ENCODE peak calls at places on chromosomes 16 and 17, in nine cellular contexts. U, G, H, F, Q, E, I, Z and K are unnamed samples. For H3K79me2, the result is how much of the 10 kb centered on the place peaks cover.

GRCh38 chr17:40371261-40371929 is 6.9 kb upstream of the GJD3 start:
- DNase-seq in U (no peak), I (no peak), H (peak), Q (no peak), G (no peak), F (peak), E (no peak), Z (no peak), K (peak)

GRCh38 chr17:50763716-50764450 is 3.4 kb downstream of the ANKRD40CL start:
- DNase-seq in H (no peak), F (no peak), Q (peak), U (no peak), G (peak), I (no peak), E (no peak), Z (no peak), K (no peak)

GRCh38 chr17:81918762-81919545 is 978 bp upstream of the SIRT7 start:
- DNase-seq in H (no peak), U (no peak), I (no peak), E (no peak), G (peak), Z (no peak), F (no peak), Q (peak), K (no peak)

GRCh38 chr16:86963600-86964575 is 353.3 kb downstream of the C16orf95 start:
- DNase-seq in F (no peak), G (no peak), Z (no peak), Q (no peak), I (no peak), H (no peak), U (no peak), E (no peak), K (no peak)

GRCh38 chr17:59666235-59666634 is 41.0 kb downstream of the PTRH2 start:
- DNase-seq in I (no peak), F (no peak), U (peak), G (peak), Q (no peak), Z (no peak), H (no peak), E (no peak), K (no peak)

GRCh38 chr17:5291683-5292082 is 9.6 kb downstream of the RABEP1 start:
- DNase-seq in Q (no peak), H (no peak), Z (no peak), E (no peak), I (no peak), U (no peak), G (no peak), F (no peak), K (no peak)

GRCh38 chr16:67198238-67198734 is 645 bp upstream of the ELMO3 start:
- DNase-seq in I (peak), E (peak), F (no peak), H (peak), Q (peak), Z (no peak), U (no peak), G (peak), K (peak)

GRCh38 chr17:79623786-79624657 is 13.2 kb upstream of the RBFOX3 start:
- DNase-seq in G (no peak), Z (no peak), H (no peak), F (no peak), E (no peak), Q (no peak), I (no peak), U (no peak), K (peak)

GRCh38 chr17:71633391-71633849 is 487.4 kb upstream of the SOX9 start:
- DNase-seq in Z (no peak), H (no peak), Q (peak), U (peak), I (peak), F (no peak), G (peak), E (no peak), K (no peak)

GRCh38 chr16:77967054-77968035 is 55.0 kb upstream of the CLEC3A start:
- DNase-seq in Z (no peak), I (no peak), H (peak), G (no peak), U (no peak), Q (no peak), E (peak), F (no peak), K (peak)

GRCh38 chr17:48385303-48385702 is 44.7 kb downstream of the SKAP1 start:
- DNase-seq in U (no peak), E (no peak), I (no peak), Q (no peak), F (no peak), G (no peak), H (no peak), Z (no peak), K (no peak)

GRCh38 chr16:68376590-68376989 is 65.8 kb downstream of the PRMT7 start:
- DNase-seq in E (no peak), H (no peak), F (no peak), Q (no peak), Z (no peak), I (no peak), G (no peak), U (no peak), K (no peak)

GRCh38 chr16:72999541-73000019 is 48.3 kb downstream of the ZFHX3 start:
- DNase-seq in G (no peak), I (no peak), Z (no peak), H (no peak), Q (no peak), F (no peak), U (no peak), E (no peak), K (no peak)

GRCh38 chr16:50603206-50604064 is 55.2 kb downstream of the NKD1 start:
- DNase-seq in H (no peak), E (no peak), U (peak), Q (no peak), F (no peak), I (no peak), Z (no peak), G (no peak), K (no peak)

GRCh38 chr16:89371968-89372634 is 118.3 kb downstream of the ANKRD11 start:
- DNase-seq in Q (no peak), Z (no peak), U (peak), G (no peak), I (no peak), E (no peak), F (no peak), H (no peak), K (no peak)

GRCh38 chr17:58413684-58414083 is 3.6 kb downstream of the RNF43 start:
- DNase-seq in H (no peak), G (no peak), Z (no peak), Q (no peak), F (no peak), U (no peak), I (no peak), E (no peak), K (no peak)
- H3K4me2 ChIP-seq in H (no peak), G (peak), Z (no peak), Q (no peak), F (peak), U (no peak), I (peak), E (no peak), K (no peak)

GRCh38 chr17:31512796-31513195 is 121.3 kb downstream of the RAB11FIP4 start:
- DNase-seq in F (no peak), H (no peak), I (no peak), U (no peak), G (no peak), Z (no peak), Q (no peak), E (no peak), K (no peak)
- H3K27ac ChIP-seq in F (no peak), H (no peak), I (no peak), U (no peak), G (no peak), Z (no peak), Q (no peak), E (no peak), K (no peak)

DNA sequence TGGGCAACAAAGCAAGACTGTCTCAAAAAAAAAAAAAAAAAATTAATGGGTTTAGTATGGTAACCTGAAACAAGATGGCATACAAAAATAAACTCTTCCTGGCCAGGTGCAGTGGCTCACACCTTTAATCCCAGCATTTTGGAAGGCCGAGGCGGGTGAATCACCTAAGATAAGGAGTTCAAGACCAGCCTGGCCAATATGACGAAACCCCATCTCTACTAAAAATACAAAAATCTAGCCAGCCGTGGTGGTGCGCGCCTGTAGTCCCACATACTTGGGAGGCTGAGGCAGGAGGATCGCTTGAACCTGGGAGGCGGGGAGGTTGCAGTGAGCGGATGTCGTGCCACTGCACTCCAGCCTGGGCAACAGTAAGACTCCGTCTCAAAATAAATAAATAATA is 55.7 kb downstream of the PAFAH1B1 start:
- DNase-seq in U (no peak), F (no peak), Q (no peak), G (no peak), I (no peak), E (no peak), H (no peak), Z (no peak), K (no peak)
- H3K79me2 ChIP-seq in U (half or more), F (under half), Q (half or more), G (under half), I (half or more), E (half or more), H (half or more), Z (under half), K (under half)

GRCh38 chr17:32523827-32524552 is 37.2 kb downstream of the CDK5R1 start:
- DNase-seq in G (no peak), Z (peak), Q (no peak), F (no peak), H (no peak), E (no peak), U (no peak), I (no peak), K (no peak)

GRCh38 chr17:32520737-32521399 is 34.1 kb downstream of the CDK5R1 start:
- DNase-seq in G (no peak), Q (no peak), H (peak), F (no peak), E (no peak), Z (no peak), I (no peak), U (no peak), K (no peak)

GRCh38 chr17:32519769-32520701 is 33.2 kb downstream of the CDK5R1 start:
- DNase-seq in Q (no peak), H (peak), E (peak), F (no peak), G (no peak), I (no peak), U (peak), Z (peak), K (peak)

GRCh38 chr17:32525116-32525515 is 38.3 kb downstream of the CDK5R1 start:
- DNase-seq in U (peak), H (no peak), E (no peak), I (no peak), Z (no peak), G (no peak), Q (no peak), F (no peak), K (no peak)

DNA sequence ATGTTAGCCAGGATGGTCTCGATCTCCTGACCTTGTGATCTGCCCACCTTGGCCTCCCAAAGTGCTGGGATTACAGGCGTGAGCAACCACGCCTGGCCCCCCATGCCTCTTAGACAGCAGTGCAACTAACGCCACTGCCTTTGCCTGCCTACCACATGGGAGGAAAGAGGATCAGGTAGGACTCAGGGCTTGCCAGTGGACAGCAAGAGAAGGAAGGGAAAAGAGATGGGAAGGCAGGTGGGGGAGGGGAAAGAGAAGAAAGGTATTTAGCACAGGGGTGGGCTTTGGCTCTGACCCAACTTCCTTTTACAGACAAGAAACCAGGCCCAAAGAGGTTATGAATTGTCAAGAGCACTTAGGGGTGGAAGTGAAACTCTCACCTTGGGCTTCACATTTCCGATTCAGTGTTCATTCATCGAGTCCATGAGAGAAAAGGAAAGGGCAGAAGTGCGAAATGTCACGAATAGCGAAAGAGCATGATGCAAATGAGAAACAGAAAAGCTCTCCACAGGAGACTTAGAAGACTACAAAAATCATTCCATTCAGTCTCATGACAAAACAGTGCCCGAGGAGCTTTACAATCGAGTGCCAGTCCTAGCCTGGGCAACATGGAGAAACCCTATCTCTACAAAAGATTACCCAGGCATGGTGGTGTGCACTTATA is 36.4 kb downstream of the CDK5R1 start:
- DNase-seq in U (no peak), I (no peak), E (no peak), F (no peak), H (peak), G (no peak), Z (peak), Q (no peak), K (no peak)
- H3K4me2 ChIP-seq in U (no peak), I (no peak), E (no peak), F (no peak), H (peak), G (no peak), Z (peak), Q (no peak), K (no peak)

GRCh38 chr17:68295086-68295485 is 3.8 kb downstream of the ARSG start:
- DNase-seq in Z (no peak), F (no peak), E (no peak), U (no peak), Q (no peak), G (no peak), H (no peak), I (no peak), K (no peak)

GRCh38 chr17:68297168-68297567 is 5.9 kb downstream of the ARSG start:
- DNase-seq in H (no peak), I (no peak), Q (no peak), F (no peak), E (no peak), G (no peak), U (no peak), Z (no peak), K (no peak)

GRCh38 chr17:68294617-68295016 is 3.3 kb downstream of the ARSG start:
- DNase-seq in H (no peak), Z (no peak), G (no peak), U (no peak), Q (no peak), E (no peak), I (no peak), F (no peak), K (no peak)

GRCh38 chr17:68298601-68299000 is 7.3 kb downstream of the ARSG start:
- DNase-seq in H (no peak), G (no peak), I (no peak), E (no peak), Q (no peak), U (no peak), Z (no peak), F (no peak), K (no peak)

DNA sequence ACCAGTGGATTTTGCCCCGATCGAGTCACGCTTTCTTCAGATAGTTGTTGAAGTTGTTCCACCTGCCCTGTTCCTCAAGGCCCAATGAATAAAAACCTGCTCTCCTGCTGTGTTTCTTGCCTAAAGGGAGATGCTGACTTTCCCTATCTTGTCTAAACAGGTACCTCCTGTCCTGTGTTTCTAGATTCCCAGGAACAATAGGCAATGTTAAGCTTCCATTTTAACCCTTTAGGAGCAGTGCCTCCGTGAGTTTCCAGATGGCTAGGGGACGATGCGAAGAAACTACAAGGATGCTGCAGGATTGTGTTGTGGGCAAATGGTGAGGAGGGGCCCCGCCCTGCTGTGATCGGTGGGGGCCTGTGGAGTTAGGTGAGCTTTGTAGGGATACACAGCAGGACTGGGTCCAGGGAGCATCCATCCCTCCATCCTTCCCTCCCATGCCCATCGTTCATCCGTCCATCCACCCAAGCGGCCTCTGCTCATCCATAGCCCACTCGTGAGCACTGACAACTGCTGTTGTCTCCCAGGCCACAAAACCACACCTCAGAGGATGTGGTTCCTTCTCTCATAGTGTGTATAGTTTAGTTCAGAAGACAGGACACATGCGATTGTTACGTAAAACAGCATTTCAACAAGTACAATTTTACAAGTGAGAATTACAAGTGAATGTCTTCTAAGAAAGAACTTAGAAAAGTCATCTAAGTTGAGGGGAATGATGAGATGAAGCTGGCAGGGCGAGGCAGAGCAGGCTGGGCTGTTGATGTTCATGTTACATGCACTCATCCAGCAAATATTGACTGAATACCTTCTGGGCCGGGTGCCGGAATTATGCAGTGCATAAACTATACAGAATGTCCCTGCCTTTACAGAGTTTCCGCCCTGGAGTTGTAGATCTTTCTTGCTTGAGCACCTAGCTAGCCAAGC is 5.2 kb downstream of the ARSG start:
- DNase-seq in H (peak), I (no peak), Q (no peak), Z (no peak), U (no peak), E (no peak), F (no peak), G (no peak), K (no peak)
- H3K27ac ChIP-seq in H (no peak), I (no peak), Q (no peak), Z (no peak), U (no peak), E (no peak), F (no peak), G (no peak), K (no peak)

DNA sequence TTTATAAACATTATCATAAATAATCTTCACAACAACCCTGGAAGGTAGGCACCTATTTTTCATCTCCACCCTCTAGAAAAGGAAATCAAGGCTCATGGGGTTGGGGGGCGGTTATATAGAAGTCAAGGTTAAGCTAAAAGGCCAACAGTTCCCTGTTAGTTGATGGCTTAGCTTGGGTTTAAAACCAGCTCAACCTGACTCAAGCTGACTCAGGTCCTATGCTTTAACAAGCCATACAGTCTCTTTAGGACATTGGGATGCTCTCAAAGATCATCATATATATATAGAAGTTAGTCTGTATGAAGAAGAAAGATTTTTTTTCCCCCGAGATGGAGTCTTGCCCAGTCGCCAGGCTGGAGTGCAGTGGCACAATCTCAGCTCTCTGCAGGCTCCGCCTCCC is 44.8 kb upstream of the MED13 start:
- DNase-seq in G (peak), U (no peak), Z (no peak), E (no peak), H (no peak), Q (no peak), I (no peak), F (no peak), K (no peak)
- H3K79me2 ChIP-seq in G (under half), U (under half), Z (under half), E (under half), H (under half), Q (under half), I (under half), F (under half), K (under half)

GRCh38 chr16:56953006-56953405 is 8.7 kb upstream of the CETP start:
- DNase-seq in U (no peak), Z (no peak), G (no peak), H (no peak), I (no peak), Q (no peak), E (no peak), F (no peak), K (no peak)
- H3K4me2 ChIP-seq in U (no peak), Z (no peak), G (no peak), H (no peak), I (no peak), Q (no peak), E (no peak), F (no peak), K (no peak)

DNA sequence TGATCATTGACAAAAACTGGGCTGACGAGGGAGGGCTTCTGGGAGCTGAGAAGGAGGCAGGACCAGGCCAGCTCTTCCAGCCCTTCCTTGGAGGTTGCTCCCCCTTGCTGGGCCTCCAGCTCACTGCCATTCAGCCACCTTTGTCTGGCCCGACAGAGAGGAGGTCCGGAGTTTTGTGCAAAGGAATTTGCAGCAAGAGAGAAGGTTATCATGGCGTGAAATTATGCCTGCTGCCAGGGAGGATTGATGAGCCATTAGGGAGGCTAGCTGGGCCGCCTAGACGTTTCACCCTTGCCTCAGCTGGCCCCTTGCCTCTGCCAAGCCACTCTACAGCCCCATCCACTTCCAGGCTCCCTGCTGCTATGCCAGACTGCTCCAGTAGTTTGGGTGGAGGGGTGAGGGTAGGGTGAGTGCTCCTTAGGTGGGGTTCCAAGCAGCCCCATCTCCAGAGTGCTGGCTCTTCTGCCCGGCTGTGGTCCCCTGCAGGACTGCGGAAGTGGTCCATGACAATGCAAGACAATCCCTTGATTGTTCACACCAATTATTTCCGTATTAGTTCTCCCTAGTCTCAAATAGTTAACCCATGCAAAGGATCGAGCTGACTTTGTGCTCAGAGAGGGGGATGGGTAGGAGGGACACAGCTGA is 17.1 kb upstream of the PHF12 start:
- DNase-seq in Q (no peak), E (peak), H (peak), U (peak), Z (no peak), G (no peak), F (no peak), I (no peak), K (peak)
- H3K27ac ChIP-seq in Q (no peak), E (no peak), H (peak), U (no peak), Z (no peak), G (no peak), F (no peak), I (no peak), K (no peak)